ENCODE peak calls at places on chromosomes 11 and 22, in six cellular contexts. N is HT1080; Y is stimulated activated CD4-positive, alpha-beta T cell treated with anti-CD3 and anti-CD28 coated beads, TNF-alpha, amount 100 ng/mL, for 24 hours; U is sciatic nerve; R is activated T-cell treated with anti-CD3 and anti-CD28 coated beads for 48 hours; Z is heart right ventricle. Q is an unnamed sample.

GRCh38 chr22:37428649-37429586 is 1.6 kb upstream of the ELFN2 start:
- DNase-seq in N (peak), Y (peak), U (no peak), R (peak), Z (no peak), Q (no peak)

GRCh38 chr11:63592975-63593395 is 21.2 kb downstream of the PLAAT3 start:
- DNase-seq in N (peak), Y (no peak), U (no peak), R (no peak), Z (no peak), Q (peak)

GRCh38 chr11:133531971-133532651 is at the start of gene OPCML:
- DNase-seq in N (no peak), Y (no peak), U (no peak), R (no peak), Z (no peak), Q (no peak)

GRCh38 chr11:74683279-74683871 is 47.9 kb downstream of the CHRDL2 start:
- DNase-seq in N (no peak), Y (no peak), U (peak), R (no peak), Z (no peak), Q (peak)

GRCh38 chr11:19393941-19394340 is 153.2 kb upstream of the E2F8 start:
- DNase-seq in N (peak), Y (no peak), U (no peak), R (no peak), Z (no peak), Q (no peak)

GRCh38 chr11:95567685-95568084 is 221.9 kb downstream of the FAM76B start:
- DNase-seq in N (no peak), Y (no peak), U (no peak), R (no peak), Z (no peak), Q (no peak)

GRCh38 chr22:42326786-42327185 is 56.3 kb upstream of the TCF20 start:
- DNase-seq in N (no peak), Y (no peak), U (no peak), R (no peak), Z (no peak), Q (no peak)

GRCh38 chr22:44074286-44074984 is 50.3 kb downstream of the PARVB start:
- DNase-seq in N (no peak), Y (no peak), U (no peak), R (no peak), Z (no peak), Q (no peak)

GRCh38 chr22:24819941-24820461 is 14.0 kb downstream of the SGSM1 start:
- DNase-seq in N (no peak), Y (no peak), U (no peak), R (no peak), Z (peak), Q (peak)

GRCh38 chr11:119493712-119494111 is 70.7 kb upstream of the THY1 start:
- DNase-seq in N (no peak), Y (no peak), U (no peak), R (no peak), Z (no peak), Q (no peak)

GRCh38 chr22:19710769-19711106 is 3.6 kb upstream of the SEPTIN5 start:
- DNase-seq in N (no peak), Y (no peak), U (no peak), R (no peak), Z (no peak), Q (no peak)

GRCh38 chr11:41289408-41289807 is 170.0 kb downstream of the LRRC4C start:
- DNase-seq in N (no peak), Y (no peak), U (no peak), R (no peak), Z (no peak), Q (no peak)

GRCh38 chr22:17562906-17563870 is at the start of gene SLC25A18:
- DNase-seq in N (no peak), Y (no peak), U (no peak), R (no peak), Z (peak), Q (peak)

GRCh38 chr11:79088967-79089366 is 351.9 kb downstream of the TENM4 start:
- DNase-seq in N (no peak), Y (no peak), U (no peak), R (no peak), Z (no peak), Q (no peak)

GRCh38 chr22:48905206-48905975 is 922.3 kb downstream of the BRD1 start:
- DNase-seq in N (no peak), Y (no peak), U (peak), R (no peak), Z (no peak), Q (peak)

GRCh38 chr11:27350503-27350902 is 12.5 kb downstream of the CCDC34 start:
- DNase-seq in N (no peak), Y (no peak), U (no peak), R (no peak), Z (no peak), Q (no peak)

GRCh38 chr11:31995525-31996123 is 95.2 kb upstream of the RCN1 start:
- DNase-seq in N (peak), Y (no peak), U (no peak), R (no peak), Z (no peak), Q (no peak)

GRCh38 chr11:107669156-107669740 is 42.6 kb downstream of the SLN start:
- DNase-seq in N (peak), Y (no peak), U (no peak), R (no peak), Z (no peak), Q (no peak)

GRCh38 chr11:67691149-67691548 is 16.7 kb upstream of the ALDH3B2 start:
- DNase-seq in N (no peak), Y (no peak), U (no peak), R (no peak), Z (no peak), Q (no peak)

GRCh38 chr11:83864412-83865057 is 578.4 kb upstream of the CCDC90B start:
- DNase-seq in N (no peak), Y (no peak), U (no peak), R (no peak), Z (no peak), Q (no peak)

GRCh38 chr11:47410404-47411264 is 2.2 kb downstream of the SLC39A13 start:
- DNase-seq in N (no peak), Y (no peak), U (no peak), R (no peak), Z (no peak), Q (no peak)

GRCh38 chr11:65421204-65422103 is 1.1 kb upstream of the NEAT1 start:
- DNase-seq in N (peak), Y (peak), U (peak), R (peak), Z (peak), Q (peak)

GRCh38 chr22:22558972-22559603 is at the start of gene PRAME:
- DNase-seq in N (peak), Y (peak), U (peak), R (peak), Z (no peak), Q (no peak)

GRCh38 chr11:15815246-15816209 is 540.8 kb downstream of the SOX6 start:
- DNase-seq in N (peak), Y (no peak), U (no peak), R (no peak), Z (no peak), Q (no peak)

GRCh38 chr11:66345316-66345649 is 379 bp upstream of the BRMS1 start:
- DNase-seq in N (no peak), Y (no peak), U (no peak), R (no peak), Z (no peak), Q (no peak)

GRCh38 chr11:112363527-112363926 is 102.9 kb upstream of the PLET1 start:
- DNase-seq in N (no peak), Y (no peak), U (no peak), R (no peak), Z (no peak), Q (no peak)

Q was measured in posterior vena cava.